ENCODE peak calls at places on chromosome 22, in six cellular contexts. K is CD8-positive, alpha-beta T cell; W is pancreas; F is AG10803; H is endothelial cell; I is spleen. J is an unnamed sample.

GRCh38 chr22:29083576-29084566 is 11.0 kb downstream of the KREMEN1 start:
- DNase-seq in K (no peak), W (no peak), F (no peak), H (no peak), I (peak), J (peak)

GRCh38 chr22:42160830-42161696 is 30.5 kb upstream of the CYP2D6 start:
- DNase-seq in K (no peak), W (no peak), F (no peak), H (no peak), I (no peak), J (no peak)

GRCh38 chr22:23183107-23183698 is 2.9 kb downstream of the BCR start:
- DNase-seq in K (no peak), W (peak), F (peak), H (peak), I (no peak), J (no peak)

GRCh38 chr22:20431520-20432237 is 5.9 kb downstream of the SCARF2 start:
- DNase-seq in K (no peak), W (no peak), F (no peak), H (no peak), I (peak), J (no peak)

GRCh38 chr22:32185821-32186220 is 19.1 kb downstream of the RFPL2 start:
- DNase-seq in K (no peak), W (no peak), F (no peak), H (no peak), I (no peak), J (no peak)

GRCh38 chr22:20552450-20552894 is 45.1 kb downstream of the MED15 start:
- DNase-seq in K (no peak), W (no peak), F (peak), H (no peak), I (peak), J (no peak)

GRCh38 chr22:42075277-42075676 is 1.2 kb downstream of the PHETA2 start:
- DNase-seq in K (no peak), W (no peak), F (no peak), H (no peak), I (peak), J (no peak)

GRCh38 chr22:32164084-32164894 is 5.2 kb upstream of the C22orf42 start:
- DNase-seq in K (no peak), W (no peak), F (no peak), H (no peak), I (no peak), J (no peak)

GRCh38 chr22:23556026-23556620 is 24.0 kb downstream of the IGLL1 start:
- DNase-seq in K (no peak), W (no peak), F (no peak), H (no peak), I (peak), J (no peak)

GRCh38 chr22:24112188-24112587 is 69.1 kb upstream of the SUSD2 start:
- DNase-seq in K (no peak), W (no peak), F (peak), H (no peak), I (no peak), J (no peak)

GRCh38 chr22:19903031-19903430 is 38.5 kb upstream of the COMT start:
- DNase-seq in K (no peak), W (no peak), F (no peak), H (no peak), I (no peak), J (no peak)

GRCh38 chr22:28882545-28882877 is 861 bp upstream of the ZNRF3 start:
- DNase-seq in K (no peak), W (no peak), F (no peak), H (peak), I (no peak), J (no peak)

GRCh38 chr22:46119729-46120419 is 30.5 kb upstream of the PPARA start:
- DNase-seq in K (no peak), W (no peak), F (peak), H (no peak), I (no peak), J (no peak)

GRCh38 chr22:42646569-42647525 is 2.3 kb downstream of the CYB5R3 start:
- DNase-seq in K (no peak), W (peak), F (peak), H (no peak), I (no peak), J (no peak)

GRCh38 chr22:24426859-24427499 is 420 bp upstream of the ADORA2A start:
- DNase-seq in K (no peak), W (peak), F (no peak), H (no peak), I (peak), J (peak)

GRCh38 chr22:24427500-24428164 is at the start of gene ADORA2A:
- DNase-seq in K (peak), W (peak), F (no peak), H (no peak), I (peak), J (peak)

GRCh38 chr22:50400931-50401330 is 57.8 kb downstream of the PPP6R2 start:
- DNase-seq in K (no peak), W (no peak), F (no peak), H (no peak), I (no peak), J (no peak)

GRCh38 chr22:22798716-22799115 is 88.9 kb upstream of the IGLL5 start:
- DNase-seq in K (no peak), W (no peak), F (no peak), H (no peak), I (no peak), J (no peak)

GRCh38 chr22:50207383-50208031 is 6.7 kb downstream of the SELENOO start:
- DNase-seq in K (no peak), W (peak), F (no peak), H (no peak), I (peak), J (peak)

GRCh38 chr22:23431337-23432072 is 148.6 kb downstream of the IGLL1 start:
- DNase-seq in K (no peak), W (no peak), F (no peak), H (no peak), I (no peak), J (no peak)

GRCh38 chr22:23922921-23923320 is 28.7 kb downstream of the MIF start:
- DNase-seq in K (no peak), W (no peak), F (no peak), H (no peak), I (no peak), J (no peak)

GRCh38 chr22:23789121-23789520 is 2.4 kb downstream of the SMARCB1 start:
- DNase-seq in K (no peak), W (no peak), F (no peak), H (no peak), I (peak), J (no peak)

GRCh38 chr22:46052801-46053562 is 76.0 kb upstream of the WNT7B start:
- DNase-seq in K (no peak), W (peak), F (peak), H (no peak), I (peak), J (no peak)

GRCh38 chr22:46047226-46047625 is 70.3 kb upstream of the WNT7B start:
- DNase-seq in K (no peak), W (peak), F (no peak), H (no peak), I (peak), J (no peak)

GRCh38 chr22:23180301-23180892 is at the start of gene BCR:
- DNase-seq in K (peak), W (peak), F (peak), H (peak), I (peak), J (no peak)

GRCh38 chr22:32815059-32815458 is 13.6 kb downstream of the TIMP3 start:
- DNase-seq in K (no peak), W (no peak), F (no peak), H (no peak), I (no peak), J (no peak)

GRCh38 chr22:32764330-32765116 is 37.0 kb upstream of the TIMP3 start:
- DNase-seq in K (no peak), W (no peak), F (peak), H (no peak), I (no peak), J (no peak)

GRCh38 chr22:35310556-35311550 is 11.2 kb downstream of the TOM1 start:
- DNase-seq in K (no peak), W (no peak), F (no peak), H (no peak), I (peak), J (no peak)

GRCh38 chr22:28608546-28608945 is 71.1 kb downstream of the TTC28 start:
- DNase-seq in K (no peak), W (no peak), F (no peak), H (no peak), I (no peak), J (no peak)

GRCh38 chr22:24444729-24445466 is 17.5 kb downstream of the ADORA2A start:
- DNase-seq in K (no peak), W (no peak), F (no peak), H (no peak), I (no peak), J (no peak)

GRCh38 chr22:43228330-43228729 is 41.4 kb upstream of the TTLL12 start:
- DNase-seq in K (no peak), W (no peak), F (peak), H (peak), I (no peak), J (no peak)

GRCh38 chr22:24466831-24467249 is 28.3 kb upstream of the UPB1 start:
- DNase-seq in K (no peak), W (no peak), F (peak), H (no peak), I (no peak), J (no peak)

GRCh38 chr22:36069368-36069767 is 40.7 kb upstream of the RBFOX2 start:
- DNase-seq in K (no peak), W (peak), F (no peak), H (no peak), I (no peak), J (no peak)

GRCh38 chr22:47144076-47144765 is 381.8 kb downstream of the TBC1D22A start:
- DNase-seq in K (no peak), W (peak), F (no peak), H (no peak), I (no peak), J (no peak)

GRCh38 chr22:39243443-39244072 is 1.2 kb downstream of the PDGFB start:
- DNase-seq in K (no peak), W (peak), F (no peak), H (no peak), I (no peak), J (no peak)

GRCh38 chr22:39241632-39242388 is 3.0 kb downstream of the PDGFB start:
- DNase-seq in K (peak), W (no peak), F (no peak), H (no peak), I (no peak), J (no peak)

GRCh38 chr22:39242389-39242808 is 2.4 kb downstream of the PDGFB start:
- DNase-seq in K (no peak), W (no peak), F (no peak), H (no peak), I (no peak), J (no peak)

GRCh38 chr22:39244073-39244495 is 698 bp downstream of the PDGFB start:
- DNase-seq in K (no peak), W (no peak), F (no peak), H (no peak), I (no peak), J (no peak)

DNA sequence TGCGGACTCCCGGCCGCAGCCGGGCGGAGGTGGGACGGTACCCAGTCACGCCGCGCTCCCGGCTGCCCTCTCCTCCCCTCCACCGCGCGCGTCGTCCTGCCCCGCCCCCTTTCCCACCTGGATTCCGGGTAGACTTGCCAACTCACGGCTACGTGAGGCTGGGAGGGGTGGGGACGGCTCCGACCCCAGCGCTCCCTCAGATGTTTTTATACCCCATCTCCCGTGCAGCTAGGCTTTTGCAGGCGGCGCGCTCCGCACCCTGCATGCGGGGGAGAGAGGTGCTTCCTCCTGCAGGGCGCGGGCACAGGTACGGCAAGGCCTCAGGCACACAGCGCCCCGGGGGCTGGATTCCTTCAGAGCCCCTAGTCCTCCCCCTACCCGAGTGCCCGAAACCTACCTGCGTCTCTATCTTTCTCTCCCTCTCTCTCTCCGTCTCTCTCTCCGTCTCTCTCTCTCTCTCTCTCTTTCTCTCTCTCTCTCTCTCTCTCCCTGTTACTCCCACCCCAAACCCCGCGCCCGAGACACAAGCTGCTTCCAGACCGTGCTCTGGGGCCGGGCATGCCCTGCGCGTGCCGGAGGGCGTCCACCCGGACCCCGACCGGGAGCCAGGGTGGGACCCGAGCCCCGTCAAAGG is 1.9 kb downstream of the PDGFB start:
- DNase-seq in K (no peak), W (peak), F (no peak), H (no peak), I (no peak), J (no peak)
- TF ChIP-seq CTCF in K (no peak), W (no peak), F (no peak), H (no peak), I (no peak), J (no peak)

GRCh38 chr22:38454011-38454360 is 1.0 kb downstream of the KCNJ4 start:
- DNase-seq in K (no peak), W (no peak), F (no peak), H (no peak), I (no peak), J (no peak)

GRCh38 chr22:38454361-38455062 is 487 bp downstream of the KCNJ4 start:
- DNase-seq in K (no peak), W (no peak), F (no peak), H (no peak), I (no peak), J (no peak)

GRCh38 chr22:38455530-38456271 is 702 bp upstream of the KCNJ4 start:
- DNase-seq in K (no peak), W (peak), F (no peak), H (peak), I (no peak), J (no peak)

GRCh38 chr22:38456272-38456837 is 1.4 kb upstream of the KCNJ4 start:
- DNase-seq in K (no peak), W (no peak), F (no peak), H (no peak), I (no peak), J (no peak)

DNA sequence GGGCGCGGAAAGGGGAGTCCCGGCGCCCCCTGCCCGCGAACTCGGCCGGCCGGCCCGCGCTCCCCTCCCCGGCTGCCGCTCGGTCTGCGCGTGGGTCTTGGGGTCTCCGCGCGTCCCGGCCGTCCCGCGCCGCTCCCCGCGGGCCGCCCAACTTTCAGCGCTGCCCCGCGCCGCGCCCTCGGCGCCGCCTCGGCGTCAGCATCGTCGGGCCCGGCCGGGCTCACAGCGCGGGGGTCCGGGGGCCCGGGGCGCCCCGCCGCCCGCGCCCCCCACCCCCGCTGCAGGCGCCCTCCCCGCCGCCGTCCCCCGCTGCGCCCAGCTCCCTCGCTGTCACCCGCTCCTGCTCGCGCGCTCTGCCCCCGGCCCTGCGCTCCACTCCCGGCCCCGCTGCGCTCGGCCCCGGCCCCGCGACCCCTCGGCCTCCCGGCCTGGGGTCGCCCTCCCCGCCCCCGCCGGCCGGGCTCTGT is at the start of gene KCNJ4:
- DNase-seq in K (no peak), W (no peak), F (no peak), H (no peak), I (no peak), J (no peak)
- TF ChIP-seq CTCF in K (no peak), W (no peak), F (no peak), H (no peak), I (no peak), J (no peak)

GRCh38 chr22:26642465-26643367 is 14.7 kb upstream of the MIAT start:
- DNase-seq in K (peak), W (no peak), F (no peak), H (peak), I (peak), J (no peak)
- TF ChIP-seq CTCF in K (peak), W (no peak), F (no peak), H (no peak), I (no peak), J (no peak)

GRCh38 chr22:39229688-39230260 is 15.0 kb downstream of the PDGFB start:
- DNase-seq in K (no peak), W (no peak), F (no peak), H (no peak), I (no peak), J (no peak)

GRCh38 chr22:39232246-39232645 is 12.5 kb downstream of the PDGFB start:
- DNase-seq in K (no peak), W (no peak), F (no peak), H (no peak), I (no peak), J (no peak)

GRCh38 chr22:39229075-39229474 is 15.7 kb downstream of the PDGFB start:
- DNase-seq in K (no peak), W (no peak), F (no peak), H (no peak), I (no peak), J (no peak)

GRCh38 chr22:39231197-39231950 is 13.4 kb downstream of the PDGFB start:
- DNase-seq in K (no peak), W (no peak), F (no peak), H (no peak), I (no peak), J (no peak)

GRCh38 chr22:39230261-39231196 is 14.3 kb downstream of the PDGFB start:
- DNase-seq in K (no peak), W (no peak), F (no peak), H (no peak), I (no peak), J (no peak)
- TF ChIP-seq CTCF in K (no peak), W (no peak), F (no peak), H (no peak), I (peak), J (no peak)

DNA sequence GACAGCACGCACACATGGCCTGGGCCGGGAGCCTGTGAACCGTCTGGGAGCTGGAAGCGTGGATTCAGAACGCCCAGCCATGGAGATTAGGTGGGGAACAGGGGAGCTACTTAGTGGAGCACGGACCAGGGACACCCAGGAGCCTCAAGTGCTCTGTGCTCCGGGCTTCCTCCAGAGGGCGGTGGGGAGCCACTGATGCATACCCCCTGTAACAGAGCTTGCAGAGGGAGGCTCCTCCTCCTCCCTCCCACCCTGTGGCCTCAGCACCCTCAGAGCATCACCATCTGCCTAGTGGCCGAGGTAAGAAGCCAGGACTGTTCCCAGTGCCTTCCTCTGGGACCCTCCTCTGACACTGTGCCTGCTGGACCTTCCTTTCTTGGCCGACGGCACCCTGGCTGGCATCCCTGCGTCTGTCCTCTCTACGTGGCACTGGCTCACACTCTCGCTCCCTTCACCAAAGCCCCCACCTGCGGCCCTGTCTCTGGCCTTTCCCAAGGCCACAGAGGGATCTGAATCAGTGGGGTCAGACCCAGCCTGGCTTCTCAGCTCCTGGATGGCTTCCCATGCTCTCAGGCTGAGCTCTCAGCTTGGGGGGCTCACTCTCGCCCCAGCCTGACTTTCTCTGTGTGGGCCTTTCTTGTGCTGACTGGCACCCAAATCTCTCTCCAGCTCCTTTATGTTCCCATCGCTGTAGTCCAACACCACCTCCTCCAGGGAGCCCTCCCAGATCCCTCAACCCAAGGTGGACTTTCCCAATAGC is 780.9 kb downstream of the BRD1 start:
- DNase-seq in K (no peak), W (peak), F (no peak), H (peak), I (no peak), J (no peak)
- TF ChIP-seq CTCF in K (no peak), W (peak), F (no peak), H (peak), I (no peak), J (peak)

GRCh38 chr22:30754521-30754920 is 59.8 kb downstream of the OSBP2 start:
- DNase-seq in K (no peak), W (no peak), F (no peak), H (no peak), I (no peak), J (no peak)

GRCh38 chr22:30755760-30756124 is 61.1 kb downstream of the OSBP2 start:
- DNase-seq in K (no peak), W (no peak), F (no peak), H (no peak), I (no peak), J (no peak)

GRCh38 chr22:30752771-30753170 is 58.1 kb downstream of the OSBP2 start:
- DNase-seq in K (no peak), W (no peak), F (peak), H (no peak), I (no peak), J (no peak)

GRCh38 chr22:30753701-30754100 is 59.0 kb downstream of the OSBP2 start:
- DNase-seq in K (no peak), W (no peak), F (peak), H (no peak), I (no peak), J (no peak)

GRCh38 chr22:30754971-30755759 is 60.5 kb downstream of the OSBP2 start:
- DNase-seq in K (no peak), W (no peak), F (peak), H (peak), I (no peak), J (no peak)
- TF ChIP-seq CTCF in K (peak), W (peak), F (peak), H (peak), I (no peak), J (peak)

J was measured in CD14-positive monocyte.